ENCODE peak calls at places on chromosomes 2 and 18, in eight cellular contexts. F is K562, S is A549, E is transverse colon, G is sigmoid colon, Z is suprapubic skin, W is H1, B is ovary. H is an unnamed sample.

GRCh38 chr2:30280596-30281434 is 49.5 kb downstream of the LBH start:
- DNase-seq in Z (no peak), B (no peak), S (no peak), W (no peak), G (no peak), E (no peak), F (no peak), H (no peak)

GRCh38 chr2:99659874-99660273 is 170.1 kb upstream of the REV1 start:
- DNase-seq in Z (no peak), W (no peak), G (peak; percentile 83), S (no peak), B (peak; percentile 25), F (no peak), E (no peak), H (no peak)

GRCh38 chr2:16248571-16249105 is 308.3 kb downstream of the MYCN start:
- DNase-seq in G (no peak), B (no peak), F (no peak), W (no peak), E (no peak), Z (no peak), S (no peak), H (no peak)

GRCh38 chr2:47535991-47536390 is 133.0 kb downstream of the MSH2 start:
- DNase-seq in B (no peak), E (no peak), S (no peak), F (no peak), W (no peak), G (no peak), Z (no peak), H (no peak)

GRCh38 chr2:239950144-239950920 is 74.8 kb downstream of the NDUFA10 start:
- DNase-seq in W (no peak), G (peak; percentile 48), E (no peak), S (no peak), B (peak; percentile 12), F (no peak), Z (peak; percentile 48), H (no peak)

GRCh38 chr2:35447210-35447609 is 908.4 kb upstream of the CRIM1 start:
- DNase-seq in F (no peak), Z (no peak), B (no peak), W (no peak), G (no peak), E (no peak), S (no peak), H (no peak)

GRCh38 chr2:1993711-1994682 is 249.7 kb upstream of the PXDN start:
- DNase-seq in G (no peak), Z (no peak), F (no peak), B (no peak), W (no peak), E (no peak), S (no peak), H (no peak)

GRCh38 chr2:110114801-110115200 is 821 bp downstream of the MALL start:
- DNase-seq in F (no peak), G (no peak), E (peak; percentile 27), Z (no peak), B (no peak), S (peak; percentile 60), W (no peak), H (no peak)

GRCh38 chr2:75525434-75526308 is 35.1 kb downstream of the EVA1A start:
- DNase-seq in Z (no peak), B (no peak), S (no peak), E (no peak), F (no peak), G (no peak), W (no peak), H (no peak)

GRCh38 chr2:31268344-31268743 is 34.4 kb downstream of the EHD3 start:
- DNase-seq in S (no peak), Z (no peak), F (no peak), W (no peak), E (no peak), B (no peak), G (no peak), H (no peak)

GRCh38 chr2:170886391-170886790 is 42.7 kb upstream of the GORASP2 start:
- DNase-seq in W (no peak), B (no peak), S (no peak), F (no peak), Z (no peak), E (no peak), G (no peak), H (no peak)

DNA sequence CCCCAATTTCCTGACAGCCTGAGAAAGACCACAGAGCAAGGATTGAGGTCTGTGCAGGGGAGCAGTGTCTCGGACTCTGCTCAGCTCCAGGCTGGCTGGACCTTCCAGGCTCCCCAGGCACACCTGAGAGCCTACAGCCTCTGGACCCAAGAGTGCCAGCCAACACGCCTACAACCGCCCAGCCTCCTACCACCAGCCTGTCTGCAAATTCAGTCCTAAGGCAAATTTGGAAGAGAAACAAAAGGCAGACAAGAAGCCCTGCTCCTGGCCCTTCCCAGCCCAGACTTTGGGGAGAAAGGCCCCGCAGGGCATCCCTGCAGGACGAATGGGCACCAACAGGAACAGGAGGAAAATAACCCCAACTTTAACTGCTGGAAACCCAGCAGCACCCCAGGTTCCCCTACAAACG is 1.9 kb downstream of the HS6ST1 start:
- DNase-seq in Z (peak; percentile 55), E (no peak), S (no peak), F (no peak), W (no peak), G (no peak), B (no peak), H (peak; percentile 25)
- H3K27ac ChIP-seq in Z (no peak overlapping the region), E (peak overlapping the region; percentile 52), S (no peak overlapping the region), F (no peak overlapping the region), W (no peak overlapping the region), G (no peak overlapping the region), B (no peak overlapping the region), H (peak overlapping the region; percentile 71)

DNA sequence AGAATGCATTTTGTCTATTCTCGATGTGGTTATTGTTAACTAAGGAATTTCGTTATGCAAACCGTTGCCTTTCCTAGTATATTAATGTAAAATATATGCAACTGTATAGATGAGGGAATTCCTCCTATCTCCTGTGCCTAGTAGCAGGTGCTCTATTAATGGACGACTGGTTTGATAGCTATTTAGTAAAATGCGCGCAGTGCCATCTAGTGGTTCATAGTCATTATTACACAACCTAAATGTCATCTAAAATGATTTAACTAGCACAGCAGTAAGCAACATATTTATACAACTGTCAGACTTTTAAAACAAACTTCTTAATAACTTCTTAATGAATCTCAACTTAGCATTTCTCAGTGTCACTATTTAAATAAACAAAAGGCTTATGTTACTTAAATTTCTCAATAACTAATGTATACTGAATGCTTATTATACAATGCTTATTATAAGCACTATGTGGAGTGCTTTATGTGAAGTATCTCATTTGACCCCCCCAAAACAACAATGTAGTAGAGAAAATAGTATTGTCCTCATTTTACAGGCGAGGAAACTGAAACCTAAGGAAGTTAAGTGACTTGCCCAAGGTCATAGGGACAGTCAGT is 77.9 kb downstream of the DTNA start:
- DNase-seq in Z (no peak), S (peak; percentile 56), G (no peak), B (peak; percentile 33), E (peak; percentile 23), F (peak; percentile 52), W (no peak), H (peak; percentile 41)
- TF ChIP-seq EP300 in Z (no peak), S (no peak), G (no peak), B (no peak), E (no peak), F (no peak), W (no peak), H (no peak)

GRCh38 chr2:120890566-120891360 is 155.1 kb downstream of the GLI2 start:
- DNase-seq in W (no peak), B (no peak), G (no peak), F (no peak), Z (no peak), S (no peak), E (no peak), H (no peak)
- H3K4me1 ChIP-seq in W (peaks cover 31% of the 10 kb centered on the region), B (peaks cover 15% of the 10 kb centered on the region), G (peaks cover 12% of the 10 kb centered on the region), F (no peaks in the 10 kb centered on the region), Z (peaks cover 13% of the 10 kb centered on the region), S (peaks cover 23% of the 10 kb centered on the region), E (no peaks in the 10 kb centered on the region), H (peaks cover 5% of the 10 kb centered on the region)

DNA sequence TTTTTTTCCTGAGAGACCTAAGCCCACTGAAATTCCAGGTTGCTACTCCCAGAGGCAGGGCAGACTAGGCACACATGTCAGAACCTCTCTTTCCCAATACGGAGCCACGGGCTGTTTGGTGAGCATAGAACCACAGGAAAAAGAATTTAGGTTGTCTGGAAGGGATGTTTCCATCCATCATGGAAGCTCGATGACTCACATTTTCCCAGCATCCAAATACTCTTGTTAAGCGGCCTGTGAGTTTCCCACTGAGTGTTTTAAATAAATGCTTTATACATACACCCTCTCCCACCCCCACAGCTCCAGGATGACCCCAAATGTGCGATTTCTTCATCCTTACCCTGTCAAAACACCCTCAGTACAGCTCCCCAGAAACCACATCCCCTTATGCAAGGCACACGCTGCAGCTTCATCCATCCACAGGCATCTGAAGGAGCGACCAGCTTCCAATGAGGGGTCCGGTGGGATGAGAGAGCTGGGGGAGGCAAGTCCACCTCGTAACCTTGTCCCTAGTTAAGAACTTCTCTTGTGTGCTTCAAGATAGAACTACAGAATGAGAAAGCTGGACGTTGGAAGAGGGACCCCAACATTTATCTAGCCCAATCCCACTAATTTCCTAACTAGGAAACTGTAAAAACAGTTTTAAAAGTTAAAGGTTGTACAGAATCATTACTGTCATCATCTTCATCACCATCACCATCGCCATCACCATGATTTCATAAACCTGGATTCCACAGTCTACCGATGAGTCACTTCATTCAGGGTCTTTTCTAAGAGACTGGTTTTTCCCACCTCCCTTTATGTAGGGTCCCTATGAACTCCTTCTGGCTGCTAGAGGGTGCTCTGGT is 63.5 kb upstream of the FZD7 start:
- DNase-seq in F (no peak), S (no peak), G (peak; percentile 40), Z (no peak), E (no peak), W (no peak), B (no peak), H (no peak)
- H3K27ac ChIP-seq in F (no peak overlapping the region), S (no peak overlapping the region), G (no peak overlapping the region), Z (no peak overlapping the region), E (no peak overlapping the region), W (no peak overlapping the region), B (no peak overlapping the region), H (no peak overlapping the region)

GRCh38 chr18:23827681-23828080 is 138.4 kb downstream of the LAMA3 start:
- DNase-seq in W (no peak), F (no peak), B (no peak), S (no peak), E (no peak), Z (no peak), G (no peak), H (no peak)

GRCh38 chr18:23826850-23827620 is 137.8 kb downstream of the LAMA3 start:
- DNase-seq in W (no peak), Z (no peak), S (no peak), E (no peak), F (no peak), B (no peak), G (no peak), H (no peak)

GRCh38 chr18:23825496-23825895 is 136.2 kb downstream of the LAMA3 start:
- DNase-seq in F (no peak), B (no peak), Z (no peak), S (no peak), G (no peak), E (no peak), W (no peak), H (no peak)

GRCh38 chr18:23825978-23826405 is 136.7 kb downstream of the LAMA3 start:
- DNase-seq in E (peak; percentile 22), S (no peak), Z (peak; percentile 86), F (no peak), W (no peak), G (peak; percentile 93), B (peak; percentile 55), H (no peak)

GRCh38 chr18:23828426-23828825 is 139.2 kb downstream of the LAMA3 start:
- DNase-seq in Z (no peak), B (no peak), F (no peak), G (no peak), S (peak; percentile 72), E (no peak), W (no peak), H (no peak)
- TF ChIP-seq EP300 in Z (no peak), B (no peak), F (no peak), G (no peak), S (no peak), E (no peak), W (no peak), H (no peak)

GRCh38 chr2:217820066-217820819 is 182.6 kb downstream of the TNS1 start:
- DNase-seq in G (no peak), F (no peak), W (no peak), E (no peak), S (no peak), B (no peak), Z (no peak), H (no peak)
- H3K4me1 ChIP-seq in G (peaks cover 90% of the 10 kb centered on the region), F (peaks cover 6% of the 10 kb centered on the region), W (no peaks in the 10 kb centered on the region), E (peaks cover 29% of the 10 kb centered on the region), S (no peaks in the 10 kb centered on the region), B (peaks cover 18% of the 10 kb centered on the region), Z (peaks cover 43% of the 10 kb centered on the region), H (peaks cover 22% of the 10 kb centered on the region)

H was measured in stomach.